ENCODE peak calls at places on chromosomes 2 and 18, in ten cellular contexts. One of them, this sample, is unnamed.

GRCh38 chr2:236574424-236575145 is 5.0 kb downstream of the ACKR3 start:
- DNase-seq in SK-N-SH: no peak
- DNase-seq in AG09319: no peak
- DNase-seq in adipocyte: no peak
- DNase-seq in astrocyte of the spinal cord: no peak
- DNase-seq in nephron progenitor cell: no peak
- DNase-seq in Ammon's horn: no peak
- DNase-seq in osteocyte: no peak
- DNase-seq in NCI-H748 treated with DMSO at 0.1 percent for 48 hours: no peak
- DNase-seq in fibroblast of lung: no peak
- DNase-seq in this sample: no peak

GRCh38 chr2:214543386-214543955 is 132.6 kb downstream of the VWC2L start:
- DNase-seq in SK-N-SH: no peak
- DNase-seq in AG09319: no peak
- DNase-seq in adipocyte: peak; percentile 56
- DNase-seq in astrocyte of the spinal cord: peak; percentile 67
- DNase-seq in nephron progenitor cell: no peak
- DNase-seq in Ammon's horn: no peak
- DNase-seq in osteocyte: no peak
- DNase-seq in NCI-H748 treated with DMSO at 0.1 percent for 48 hours: no peak
- DNase-seq in fibroblast of lung: peak; percentile 82
- DNase-seq in this sample: no peak

GRCh38 chr2:157304811-157305712 is 20.6 kb downstream of the ERMN start:
- DNase-seq in SK-N-SH: no peak
- DNase-seq in AG09319: no peak
- DNase-seq in adipocyte: peak; percentile 38
- DNase-seq in astrocyte of the spinal cord: peak; percentile 13
- DNase-seq in nephron progenitor cell: no peak
- DNase-seq in Ammon's horn: peak; percentile 29
- DNase-seq in osteocyte: no peak
- DNase-seq in NCI-H748 treated with DMSO at 0.1 percent for 48 hours: no peak
- DNase-seq in fibroblast of lung: peak; percentile 80
- DNase-seq in this sample: no peak

GRCh38 chr2:81242502-81242901 is 938.0 kb upstream of the LRRTM1 start:
- DNase-seq in SK-N-SH: no peak
- DNase-seq in AG09319: no peak
- DNase-seq in adipocyte: no peak
- DNase-seq in astrocyte of the spinal cord: no peak
- DNase-seq in nephron progenitor cell: no peak
- DNase-seq in Ammon's horn: no peak
- DNase-seq in osteocyte: no peak
- DNase-seq in NCI-H748 treated with DMSO at 0.1 percent for 48 hours: no peak
- DNase-seq in fibroblast of lung: no peak
- DNase-seq in this sample: no peak

GRCh38 chr2:170587937-170588336 is 127.2 kb upstream of the SP5 start:
- DNase-seq in SK-N-SH: no peak
- DNase-seq in AG09319: peak; percentile 30
- DNase-seq in adipocyte: no peak
- DNase-seq in astrocyte of the spinal cord: peak; percentile 44
- DNase-seq in nephron progenitor cell: no peak
- DNase-seq in Ammon's horn: no peak
- DNase-seq in osteocyte: no peak
- DNase-seq in NCI-H748 treated with DMSO at 0.1 percent for 48 hours: no peak
- DNase-seq in fibroblast of lung: no peak
- DNase-seq in this sample: no peak

GRCh38 chr2:238406222-238406997 is 20.3 kb upstream of the ASB1 start:
- DNase-seq in SK-N-SH: no peak
- DNase-seq in AG09319: no peak
- DNase-seq in adipocyte: peak; percentile 69
- DNase-seq in astrocyte of the spinal cord: no peak
- DNase-seq in nephron progenitor cell: no peak
- DNase-seq in Ammon's horn: no peak
- DNase-seq in osteocyte: no peak
- DNase-seq in NCI-H748 treated with DMSO at 0.1 percent for 48 hours: no peak
- DNase-seq in fibroblast of lung: no peak
- DNase-seq in this sample: no peak

GRCh38 chr2:231900486-231900942 is 25.7 kb downstream of the NPPC start:
- DNase-seq in SK-N-SH: peak; percentile 79
- DNase-seq in AG09319: no peak
- DNase-seq in adipocyte: peak; percentile 66
- DNase-seq in astrocyte of the spinal cord: peak; percentile 58
- DNase-seq in nephron progenitor cell: peak; percentile 96
- DNase-seq in Ammon's horn: peak; percentile 55
- DNase-seq in osteocyte: peak; percentile 92
- DNase-seq in NCI-H748 treated with DMSO at 0.1 percent for 48 hours: no peak
- DNase-seq in fibroblast of lung: peak; percentile 47
- DNase-seq in this sample: peak; percentile 92

GRCh38 chr2:167345559-167345958 is 457.3 kb downstream of the XIRP2 start:
- DNase-seq in SK-N-SH: no peak
- DNase-seq in AG09319: no peak
- DNase-seq in adipocyte: no peak
- DNase-seq in astrocyte of the spinal cord: no peak
- DNase-seq in nephron progenitor cell: no peak
- DNase-seq in Ammon's horn: no peak
- DNase-seq in osteocyte: no peak
- DNase-seq in NCI-H748 treated with DMSO at 0.1 percent for 48 hours: no peak
- DNase-seq in fibroblast of lung: no peak
- DNase-seq in this sample: no peak

GRCh38 chr2:9714630-9715214 is 83.9 kb upstream of the YWHAQ start:
- DNase-seq in SK-N-SH: no peak
- DNase-seq in AG09319: no peak
- DNase-seq in adipocyte: no peak
- DNase-seq in astrocyte of the spinal cord: no peak
- DNase-seq in nephron progenitor cell: peak; percentile 33
- DNase-seq in Ammon's horn: no peak
- DNase-seq in osteocyte: no peak
- DNase-seq in NCI-H748 treated with DMSO at 0.1 percent for 48 hours: no peak
- DNase-seq in fibroblast of lung: no peak
- DNase-seq in this sample: no peak

GRCh38 chr2:158131919-158132566 is 30.4 kb downstream of the UPP2 start:
- DNase-seq in SK-N-SH: no peak
- DNase-seq in AG09319: no peak
- DNase-seq in adipocyte: no peak
- DNase-seq in astrocyte of the spinal cord: no peak
- DNase-seq in nephron progenitor cell: no peak
- DNase-seq in Ammon's horn: no peak
- DNase-seq in osteocyte: no peak
- DNase-seq in NCI-H748 treated with DMSO at 0.1 percent for 48 hours: no peak
- DNase-seq in fibroblast of lung: no peak
- DNase-seq in this sample: no peak

GRCh38 chr18:59893971-59894370 is 5.8 kb upstream of the PMAIP1 start:
- DNase-seq in SK-N-SH: no peak
- DNase-seq in AG09319: no peak
- DNase-seq in adipocyte: no peak
- DNase-seq in astrocyte of the spinal cord: no peak
- DNase-seq in nephron progenitor cell: no peak
- DNase-seq in Ammon's horn: no peak
- DNase-seq in osteocyte: no peak
- DNase-seq in NCI-H748 treated with DMSO at 0.1 percent for 48 hours: no peak
- DNase-seq in fibroblast of lung: peak; percentile 39
- DNase-seq in this sample: no peak

GRCh38 chr2:160784034-160784433 is 290.4 kb upstream of the RBMS1 start:
- DNase-seq in SK-N-SH: no peak
- DNase-seq in AG09319: no peak
- DNase-seq in adipocyte: no peak
- DNase-seq in astrocyte of the spinal cord: no peak
- DNase-seq in nephron progenitor cell: no peak
- DNase-seq in Ammon's horn: no peak
- DNase-seq in osteocyte: no peak
- DNase-seq in NCI-H748 treated with DMSO at 0.1 percent for 48 hours: no peak
- DNase-seq in fibroblast of lung: no peak
- DNase-seq in this sample: no peak

GRCh38 chr2:10282621-10283105 is 20.0 kb upstream of the HPCAL1 start:
- DNase-seq in SK-N-SH: no peak
- DNase-seq in AG09319: no peak
- DNase-seq in adipocyte: no peak
- DNase-seq in astrocyte of the spinal cord: no peak
- DNase-seq in nephron progenitor cell: no peak
- DNase-seq in Ammon's horn: no peak
- DNase-seq in osteocyte: no peak
- DNase-seq in NCI-H748 treated with DMSO at 0.1 percent for 48 hours: no peak
- DNase-seq in fibroblast of lung: no peak
- DNase-seq in this sample: no peak

GRCh38 chr2:24793752-24794477 is 690 bp downstream of the CENPO start:
- DNase-seq in SK-N-SH: no peak
- DNase-seq in AG09319: no peak
- DNase-seq in adipocyte: peak; percentile 45
- DNase-seq in astrocyte of the spinal cord: peak; percentile 46
- DNase-seq in nephron progenitor cell: peak; percentile 52
- DNase-seq in Ammon's horn: no peak
- DNase-seq in osteocyte: peak; percentile 73
- DNase-seq in NCI-H748 treated with DMSO at 0.1 percent for 48 hours: peak; percentile 36
- DNase-seq in fibroblast of lung: peak; percentile 59
- DNase-seq in this sample: no peak

GRCh38 chr2:26706616-26707473 is 14.3 kb downstream of the KCNK3 start:
- DNase-seq in SK-N-SH: no peak
- DNase-seq in AG09319: no peak
- DNase-seq in adipocyte: no peak
- DNase-seq in astrocyte of the spinal cord: no peak
- DNase-seq in nephron progenitor cell: peak; percentile 62
- DNase-seq in Ammon's horn: no peak
- DNase-seq in osteocyte: no peak
- DNase-seq in NCI-H748 treated with DMSO at 0.1 percent for 48 hours: no peak
- DNase-seq in fibroblast of lung: peak; percentile 48
- DNase-seq in this sample: no peak

GRCh38 chr2:33620-34019 is 12.7 kb downstream of the FAM110C start:
- DNase-seq in SK-N-SH: no peak
- DNase-seq in AG09319: no peak
- DNase-seq in adipocyte: no peak
- DNase-seq in astrocyte of the spinal cord: no peak
- DNase-seq in nephron progenitor cell: no peak
- DNase-seq in Ammon's horn: no peak
- DNase-seq in osteocyte: no peak
- DNase-seq in NCI-H748 treated with DMSO at 0.1 percent for 48 hours: no peak
- DNase-seq in fibroblast of lung: no peak
- DNase-seq in this sample: no peak

GRCh38 chr18:42113529-42114191 is 158.6 kb downstream of the PIK3C3 start:
- DNase-seq in SK-N-SH: no peak
- DNase-seq in AG09319: peak; percentile 11
- DNase-seq in adipocyte: peak; percentile 72
- DNase-seq in astrocyte of the spinal cord: peak; percentile 67
- DNase-seq in nephron progenitor cell: no peak
- DNase-seq in Ammon's horn: no peak
- DNase-seq in osteocyte: no peak
- DNase-seq in NCI-H748 treated with DMSO at 0.1 percent for 48 hours: no peak
- DNase-seq in fibroblast of lung: peak; percentile 52
- DNase-seq in this sample: no peak

This sample was measured in Right ventricle myocardium inferior.